ENCODE peak calls at places on chromosomes 7 and 10, in seven cellular contexts. J is IMR-90, P is H9, R is neuronal stem cell, L is mesendoderm, D is H1, H is mesenchymal stem cell. Q is an unnamed sample.

GRCh38 chr7:21911341-21911875 is 34.3 kb downstream of the CDCA7L start:
- DNase-seq in R (no peak), J (peak), L (no peak), H (peak), P (no peak), D (no peak), Q (no peak)

GRCh38 chr10:125146791-125147604 is 13.4 kb downstream of the CTBP2 start:
- DNase-seq in J (peak), L (no peak), H (peak), P (peak), D (no peak), R (no peak), Q (peak)

GRCh38 chr7:108328174-108328651 is 128.0 kb downstream of the NRCAM start:
- DNase-seq in J (no peak), D (no peak), R (peak), H (no peak), P (peak), L (no peak), Q (no peak)

GRCh38 chr7:46533946-46534345 is 612.9 kb upstream of the IGFBP3 start:
- DNase-seq in H (no peak), D (no peak), R (no peak), P (no peak), J (no peak), L (no peak), Q (no peak)

GRCh38 chr7:77328669-77329068 is 87.5 kb downstream of the GSAP start:
- DNase-seq in L (no peak), H (no peak), P (no peak), D (no peak), J (peak), R (no peak), Q (no peak)

GRCh38 chr7:134464496-134464895 is 5.6 kb upstream of the AKR1B1 start:
- DNase-seq in R (no peak), D (no peak), J (no peak), P (no peak), H (no peak), L (no peak), Q (no peak)

GRCh38 chr10:48701139-48701901 is 16.6 kb downstream of the WDFY4 start:
- DNase-seq in P (no peak), R (no peak), J (no peak), D (no peak), L (peak), H (no peak), Q (no peak)

GRCh38 chr7:107725138-107725740 is 18.7 kb upstream of the CBLL1 start:
- DNase-seq in H (peak), D (no peak), R (peak), L (peak), P (no peak), J (peak), Q (peak)

GRCh38 chr10:45000138-45000763 is 472 bp upstream of the ZNF22 start:
- DNase-seq in J (peak), L (peak), H (peak), P (no peak), D (peak), R (no peak), Q (peak)

GRCh38 chr10:5288359-5288758 is 76.4 kb upstream of the UCN3 start:
- DNase-seq in J (no peak), L (no peak), R (no peak), D (no peak), P (no peak), H (no peak), Q (no peak)

GRCh38 chr7:47873767-47874166 is 74.5 kb downstream of the PKD1L1 start:
- DNase-seq in R (no peak), L (no peak), H (peak), J (peak), D (peak), P (no peak), Q (no peak)

GRCh38 chr7:69457912-69458491 is 140.3 kb upstream of the AUTS2 start:
- DNase-seq in P (peak), R (peak), D (no peak), L (peak), J (no peak), H (no peak), Q (no peak)

GRCh38 chr7:93715234-93715633 is 140.7 kb upstream of the CALCR start:
- DNase-seq in H (peak), R (peak), L (peak), D (peak), J (peak), P (peak), Q (peak)

GRCh38 chr7:40507166-40507565 is 372.4 kb downstream of the SUGCT start:
- DNase-seq in D (no peak), J (no peak), H (no peak), P (no peak), L (peak), R (no peak), Q (no peak)

GRCh38 chr7:41104621-41105020 is 598.3 kb downstream of the INHBA start:
- DNase-seq in D (no peak), L (no peak), J (peak), H (no peak), R (no peak), P (no peak), Q (no peak)

GRCh38 chr7:50327443-50327842 is 22.9 kb downstream of the IKZF1 start:
- DNase-seq in R (no peak), J (no peak), D (no peak), L (no peak), H (no peak), P (no peak), Q (no peak)
- H2BK120ac ChIP-seq in R (no peak), J (no peak), D (no peak), L (no peak), H (no peak), P (no peak), Q (no peak)

GRCh38 chr10:58546137-58546536 is 33.5 kb downstream of the BICC1 start:
- DNase-seq in J (no peak), R (no peak), H (no peak), D (no peak), P (no peak), L (no peak), Q (no peak)

GRCh38 chr10:58545427-58545826 is 32.8 kb downstream of the BICC1 start:
- DNase-seq in H (no peak), J (no peak), D (no peak), L (no peak), P (no peak), R (no peak), Q (no peak)

GRCh38 chr10:58546722-58547121 is 34.0 kb downstream of the BICC1 start:
- DNase-seq in R (no peak), L (no peak), D (no peak), J (no peak), H (no peak), P (no peak), Q (no peak)

DNA sequence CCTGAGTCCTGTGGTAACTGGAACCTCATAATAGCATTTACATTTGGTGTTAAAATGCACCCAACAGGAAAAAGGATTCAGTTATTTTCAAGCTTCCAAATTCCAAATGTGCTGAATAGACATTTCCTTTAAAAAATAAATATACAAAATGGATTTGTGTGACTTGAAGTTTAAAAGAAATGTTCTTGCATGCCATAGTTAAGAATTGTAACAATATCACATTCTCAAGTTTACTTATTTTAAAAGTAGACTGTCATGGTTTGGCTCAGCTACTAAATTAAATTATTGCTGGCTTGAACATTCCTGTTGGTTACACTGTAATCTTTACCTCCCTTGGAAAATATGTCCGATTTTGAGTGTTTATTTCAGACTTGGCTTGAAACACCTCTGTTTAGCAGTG is 31.5 kb downstream of the BICC1 start:
- DNase-seq in J (no peak), D (no peak), P (no peak), H (no peak), L (no peak), R (no peak), Q (no peak)
- H2BK120ac ChIP-seq in J (no peak), D (no peak), P (no peak), H (no peak), L (no peak), R (no peak), Q (no peak)

GRCh38 chr7:148693651-148694050 is 5.1 kb upstream of the CUL1 start:
- DNase-seq in R (no peak), P (no peak), J (no peak), H (no peak), L (no peak), D (no peak), Q (no peak)
- H2BK120ac ChIP-seq in R (no peak), P (no peak), J (no peak), H (no peak), L (no peak), D (no peak), Q (no peak)

GRCh38 chr7:141349804-141350203 is 201.4 kb upstream of the AGK start:
- DNase-seq in L (no peak), R (no peak), P (no peak), D (no peak), H (no peak), J (no peak), Q (no peak)

GRCh38 chr7:141339603-141340002 is 211.6 kb upstream of the AGK start:
- DNase-seq in D (no peak), R (no peak), L (peak), J (no peak), P (no peak), H (no peak), Q (no peak)

GRCh38 chr7:141348728-141349127 is 202.5 kb upstream of the AGK start:
- DNase-seq in L (no peak), H (no peak), P (no peak), D (no peak), R (no peak), J (no peak), Q (no peak)

GRCh38 chr7:141342664-141343400 is 208.4 kb upstream of the AGK start:
- DNase-seq in D (no peak), J (no peak), R (no peak), L (no peak), P (no peak), H (no peak), Q (no peak)

GRCh38 chr7:141344153-141344935 is 206.9 kb upstream of the AGK start:
- DNase-seq in R (no peak), L (no peak), H (no peak), P (no peak), D (no peak), J (no peak), Q (no peak)
- H2BK120ac ChIP-seq in R (no peak), L (no peak), H (no peak), P (no peak), D (no peak), J (no peak), Q (no peak)

GRCh38 chr7:156236181-156236889 is 404.2 kb upstream of the RNF32 start:
- DNase-seq in L (no peak), J (no peak), H (no peak), D (no peak), R (no peak), P (no peak), Q (no peak)

GRCh38 chr7:156234666-156235494 is 405.7 kb upstream of the RNF32 start:
- DNase-seq in H (no peak), L (no peak), P (no peak), D (peak), R (no peak), J (no peak), Q (no peak)

GRCh38 chr7:156232931-156233705 is 407.5 kb upstream of the RNF32 start:
- DNase-seq in J (no peak), R (no peak), H (no peak), L (no peak), D (peak), P (no peak), Q (no peak)

GRCh38 chr7:156234192-156234591 is 406.4 kb upstream of the RNF32 start:
- DNase-seq in J (no peak), P (no peak), D (no peak), H (no peak), R (no peak), L (no peak), Q (no peak)

DNA sequence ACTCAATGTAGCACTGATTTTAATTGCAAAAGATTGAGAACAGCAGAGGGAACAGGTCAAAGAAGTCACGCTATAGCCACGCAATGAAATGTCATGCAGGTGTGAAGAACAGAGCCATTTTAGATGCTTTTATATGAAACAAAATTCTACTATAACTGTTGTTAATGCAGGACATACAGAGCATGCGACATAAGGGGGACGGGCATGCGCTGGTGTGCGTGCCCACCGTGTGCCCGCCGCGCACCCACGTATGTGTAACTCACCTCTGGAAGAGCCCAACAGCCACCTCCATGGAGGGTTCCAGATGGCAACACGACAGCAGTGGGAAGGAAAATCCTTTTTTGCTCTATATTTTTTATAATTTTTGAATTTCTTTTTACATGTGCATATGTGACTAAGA is 410.0 kb upstream of the RNF32 start:
- DNase-seq in D (peak), J (no peak), P (no peak), H (no peak), R (no peak), L (no peak), Q (no peak)
- H2BK120ac ChIP-seq in D (no peak), J (no peak), P (no peak), H (no peak), R (no peak), L (no peak), Q (no peak)

DNA sequence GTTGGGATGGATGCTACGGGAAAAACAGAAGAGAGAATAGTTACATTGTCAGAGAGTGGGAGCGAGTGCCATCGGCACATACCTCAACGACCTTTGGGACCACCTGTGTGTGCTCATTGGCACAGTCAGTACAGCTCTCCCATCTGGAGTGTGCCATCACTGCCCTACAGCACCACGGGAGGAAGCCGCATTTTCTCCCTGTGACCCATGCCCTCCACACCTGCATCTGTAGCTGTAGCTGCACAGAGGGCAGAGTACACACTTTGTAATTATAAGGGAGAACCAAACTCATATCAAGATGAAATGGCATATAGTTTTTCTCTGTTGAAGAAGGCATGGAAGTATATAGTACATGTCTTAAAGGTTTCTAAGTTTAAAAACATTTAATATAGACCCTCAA is 207.4 kb downstream of the LHFPL3 start:
- DNase-seq in L (no peak), H (no peak), J (no peak), D (no peak), R (no peak), P (no peak), Q (no peak)
- H2BK120ac ChIP-seq in L (no peak), H (no peak), J (no peak), D (no peak), R (no peak), P (no peak), Q (no peak)

DNA sequence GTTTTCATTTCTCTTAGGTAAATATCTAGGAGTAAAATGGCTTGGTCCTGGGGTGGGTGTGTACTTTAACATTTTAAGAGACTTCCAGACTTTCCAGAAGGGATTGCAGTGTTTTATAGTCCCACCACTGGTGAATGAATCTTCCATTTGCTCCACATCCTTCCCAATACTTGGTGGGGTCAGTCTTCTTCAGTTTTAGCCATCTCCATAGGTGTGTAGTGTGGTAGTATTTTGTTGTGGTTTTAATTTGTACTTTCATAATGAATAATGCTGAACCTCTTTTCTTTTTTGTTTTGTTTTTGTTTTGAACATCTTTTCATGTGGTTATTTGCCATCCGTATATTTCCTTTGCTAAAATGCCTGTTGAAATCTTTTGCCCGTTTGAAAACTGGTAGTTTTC is 86.4 kb downstream of the ANKRD61 start:
- DNase-seq in P (no peak), J (no peak), R (no peak), D (no peak), H (no peak), L (no peak), Q (no peak)
- H2BK120ac ChIP-seq in P (no peak), J (no peak), R (no peak), D (no peak), H (no peak), L (no peak), Q (no peak)

GRCh38 chr10:550665-551460 is 138.6 kb downstream of the DIP2C start:
- DNase-seq in L (no peak), P (no peak), J (no peak), R (no peak), H (no peak), D (no peak), Q (no peak)
- H2BK120ac ChIP-seq in L (no peak), P (no peak), J (no peak), R (no peak), H (no peak), D (no peak), Q (no peak)